ENCODE peak calls at places on chromosomes 3 and 15, in seven cellular contexts. H, T, K, Y, G, N and E are unnamed samples.
A peak's percentile ranks its signal among the peaks of the same experiment; 100 is the strongest.

GRCh38 chr3:42071720-42072582 is 19.2 kb upstream of the TRAK1 start:
- DNase-seq in Y (no peak), G (peak; percentile 84), N (peak; percentile 82), K (no peak), H (peak; percentile 65), T (no peak), E (no peak)

GRCh38 chr15:60392986-60393811 is 4.6 kb downstream of the ANXA2 start:
- DNase-seq in N (peak; percentile 88), T (no peak), K (no peak), G (no peak), Y (no peak), H (peak; percentile 80), E (peak; percentile 30)

GRCh38 chr3:128152419-128153155 is 694 bp upstream of the EEFSEC start:
- DNase-seq in H (no peak), K (no peak), Y (no peak), N (peak; percentile 91), G (no peak), T (no peak), E (no peak)

GRCh38 chr15:41443275-41443674 is 26.4 kb downstream of the RTF1 start:
- DNase-seq in K (no peak), T (no peak), Y (no peak), H (no peak), G (no peak), N (no peak), E (no peak)

GRCh38 chr3:175111036-175111435 is 251.9 kb downstream of the NAALADL2 start:
- DNase-seq in T (no peak), Y (no peak), K (no peak), H (no peak), N (no peak), G (no peak), E (no peak)

GRCh38 chr3:47994180-47994579 is 22.0 kb downstream of the MAP4 start:
- DNase-seq in G (no peak), K (no peak), Y (no peak), T (no peak), N (no peak), H (no peak), E (no peak)

GRCh38 chr15:41866263-41866703 is 27.6 kb downstream of the SPTBN5 start:
- DNase-seq in N (no peak), Y (no peak), H (no peak), T (no peak), K (no peak), G (no peak), E (peak; percentile 65)

GRCh38 chr3:188060436-188060835 is 93.5 kb upstream of the LPP start:
- DNase-seq in K (no peak), H (no peak), G (no peak), N (peak; percentile 73), Y (no peak), T (no peak), E (no peak)

GRCh38 chr15:100601628-100602063 is 338 bp downstream of the LINS1 start:
- DNase-seq in Y (no peak), K (no peak), T (no peak), G (no peak), N (no peak), H (no peak), E (no peak)

GRCh38 chr3:128316456-128316855 is 150.2 kb downstream of the DNAJB8 start:
- DNase-seq in G (no peak), N (no peak), Y (peak; percentile 51), K (no peak), H (peak; percentile 51), T (no peak), E (no peak)

GRCh38 chr3:170054204-170054603 is 16.4 kb downstream of the GPR160 start:
- DNase-seq in K (no peak), Y (no peak), T (no peak), H (peak; percentile 8), N (peak; percentile 66), G (peak; percentile 76), E (no peak)

GRCh38 chr15:89695198-89695597 is 4.6 kb downstream of the WDR93 start:
- DNase-seq in H (no peak), Y (no peak), K (no peak), N (no peak), G (no peak), T (no peak), E (no peak)

GRCh38 chr3:119588112-119588511 is 8.8 kb downstream of the ADPRH start:
- DNase-seq in G (no peak), Y (peak; percentile 15), H (no peak), K (no peak), T (no peak), N (peak; percentile 30), E (no peak)

GRCh38 chr3:157127831-157128767 is 31.8 kb downstream of the CCNL1 start:
- DNase-seq in Y (peak; percentile 65), H (no peak), N (no peak), K (no peak), T (no peak), G (no peak), E (no peak)

GRCh38 chr15:27707216-27707710 is 391.9 kb downstream of the OCA2 start:
- DNase-seq in N (no peak), G (no peak), H (no peak), T (no peak), K (no peak), Y (no peak), E (no peak)

GRCh38 chr3:178085817-178086123 is 450.5 kb upstream of the KCNMB2 start:
- DNase-seq in K (no peak), T (no peak), Y (no peak), G (no peak), N (no peak), H (no peak), E (no peak)

GRCh38 chr15:29457729-29458128 is 188.1 kb upstream of the NSMCE3 start:
- DNase-seq in H (no peak), Y (no peak), T (no peak), N (no peak), G (no peak), K (no peak), E (no peak)

GRCh38 chr3:58093573-58094195 is 85.5 kb downstream of the FLNB start:
- DNase-seq in Y (no peak), K (no peak), G (no peak), H (no peak), T (no peak), N (no peak), E (no peak)

GRCh38 chr3:192884831-192885356 is 32.8 kb downstream of the MB21D2 start:
- DNase-seq in H (no peak), N (no peak), G (no peak), K (no peak), T (no peak), Y (no peak), E (no peak)

GRCh38 chr3:50525191-50525590 is 21.8 kb upstream of the CACNA2D2 start:
- DNase-seq in T (no peak), Y (no peak), G (no peak), N (no peak), H (no peak), K (no peak), E (no peak)

GRCh38 chr3:23743141-23743784 is 62.5 kb upstream of the UBE2E1 start:
- DNase-seq in T (no peak), G (no peak), Y (no peak), H (no peak), N (peak; percentile 51), K (peak; percentile 61), E (peak; percentile 62)